ENCODE peak calls at places on chromosomes 12 and 14, in ten cellular contexts. A is H9, V is non-pigmented ciliary epithelial cell, T is endothelial cell, P is NCI-H524 treated with DMSO at 0.1 percent for 48 hours, F is IMR-90, I is head of caudate nucleus, U is NCI-H345, H is cardiac muscle cell, J is Right ventricle myocardium superior. C is an unnamed sample.

GRCh38 chr12:77575376-77575775 is 255.3 kb upstream of the NAV3 start:
- DNase-seq in I (no peak), P (no peak), T (no peak), A (no peak), V (no peak), J (no peak), U (no peak), H (no peak), F (no peak), C (no peak)

GRCh38 chr12:65306603-65307501 is 28.4 kb downstream of the MSRB3 start:
- DNase-seq in V (no peak), U (no peak), A (peak; percentile 37), P (peak; percentile 4), T (peak; percentile 33), H (peak; percentile 84), J (peak; percentile 73), F (peak; percentile 75), I (no peak), C (no peak)

GRCh38 chr12:23899434-23899833 is 50.0 kb downstream of the SOX5 start:
- DNase-seq in P (no peak), I (no peak), T (no peak), A (no peak), F (no peak), U (no peak), V (no peak), H (peak; percentile 12), J (no peak), C (no peak)

GRCh38 chr14:104240426-104241157 is 102.2 kb downstream of the KIF26A start:
- DNase-seq in I (no peak), J (no peak), P (no peak), T (no peak), F (no peak), A (peak; percentile 32), V (no peak), U (peak; percentile 82), H (no peak), C (no peak)

GRCh38 chr12:110330544-110330943 is 49.5 kb downstream of the ATP2A2 start:
- DNase-seq in T (no peak), V (no peak), P (no peak), J (no peak), A (no peak), F (peak; percentile 48), I (no peak), U (no peak), H (peak; percentile 73), C (no peak)

GRCh38 chr14:74563233-74563585 is 48.8 kb downstream of the LTBP2 start:
- DNase-seq in P (no peak), U (peak; percentile 28), V (no peak), I (no peak), A (no peak), J (no peak), F (peak; percentile 73), T (no peak), H (peak; percentile 50), C (no peak)

GRCh38 chr14:64294672-64295413 is 672 bp upstream of the ESR2 start:
- DNase-seq in H (peak; percentile 70), P (peak; percentile 76), F (peak; percentile 53), I (peak; percentile 73), A (peak; percentile 87), V (no peak), U (peak; percentile 66), J (peak; percentile 81), T (peak; percentile 85), C (peak; percentile 93)

GRCh38 chr14:86541969-86542368 is 1012.0 kb downstream of the FLRT2 start:
- DNase-seq in P (peak; percentile 62), F (no peak), A (no peak), U (no peak), H (peak; percentile 2), J (no peak), V (no peak), T (no peak), I (no peak), C (no peak)

GRCh38 chr14:61813101-61813596 is 50.9 kb downstream of the SNAPC1 start:
- DNase-seq in I (peak; percentile 22), V (no peak), H (no peak), F (no peak), U (peak; percentile 5), J (no peak), T (no peak), A (no peak), P (no peak), C (no peak)

GRCh38 chr12:10612954-10613333 is 465 bp downstream of the MAGOHB start:
- DNase-seq in F (no peak), A (no peak), P (no peak), T (no peak), J (no peak), V (no peak), H (peak; percentile 9), I (no peak), U (peak; percentile 34), C (no peak)

GRCh38 chr12:120470150-120470817 is 736 bp upstream of the SRSF9 start:
- DNase-seq in P (no peak), J (no peak), V (no peak), T (no peak), I (no peak), H (peak; percentile 30), U (peak; percentile 48), A (no peak), F (peak; percentile 19), C (no peak)

GRCh38 chr12:95966287-95966870 is 23.2 kb downstream of the AMDHD1 start:
- DNase-seq in U (no peak), A (no peak), P (no peak), V (no peak), I (no peak), T (no peak), H (no peak), J (no peak), F (no peak), C (no peak)

GRCh38 chr12:122227341-122227740 is 1.5 kb upstream of the DIABLO start:
- DNase-seq in F (no peak), V (no peak), J (no peak), I (no peak), P (no peak), T (no peak), H (no peak), A (no peak), U (no peak), C (no peak)

GRCh38 chr12:108337235-108338223 is 1.6 kb downstream of the CMKLR1 start:
- DNase-seq in T (peak; percentile 44), V (no peak), F (peak; percentile 8), U (no peak), H (peak; percentile 42), J (no peak), A (peak; percentile 74), I (no peak), P (no peak), C (no peak)

GRCh38 chr14:70692210-70692609 is 50.5 kb downstream of the TTC9 start:
- DNase-seq in A (no peak), T (no peak), H (no peak), F (no peak), V (no peak), J (peak; percentile 65), P (no peak), U (no peak), I (peak; percentile 9), C (no peak)

GRCh38 chr12:6627598-6627997 is 8.2 kb downstream of the LPAR5 start:
- DNase-seq in J (no peak), F (no peak), V (no peak), T (no peak), P (peak; percentile 22), A (no peak), I (peak; percentile 26), H (no peak), U (peak; percentile 27), C (no peak)

GRCh38 chr14:68794856-68795601 is 2.2 kb upstream of the ZFP36L1 start:
- DNase-seq in H (peak; percentile 91), U (no peak), V (peak; percentile 79), A (no peak), P (no peak), I (no peak), J (peak; percentile 54), F (peak; percentile 95), T (no peak), C (peak; percentile 72)

GRCh38 chr12:130079254-130079653 is 83.0 kb upstream of the FZD10 start:
- DNase-seq in P (no peak), A (no peak), T (no peak), H (no peak), U (no peak), J (no peak), F (no peak), I (no peak), V (no peak), C (no peak)

GRCh38 chr12:123319273-123319672 is 45.4 kb downstream of the SBNO1 start:
- DNase-seq in P (no peak), H (no peak), U (no peak), V (no peak), F (no peak), I (no peak), A (no peak), J (no peak), T (no peak), C (no peak)

GRCh38 chr12:18304609-18305008 is 43.3 kb downstream of the PIK3C2G start:
- DNase-seq in U (no peak), A (no peak), F (no peak), V (no peak), P (no peak), T (no peak), H (no peak), J (no peak), I (no peak), C (no peak)

GRCh38 chr12:123427036-123427769 is 9.3 kb downstream of the RILPL2 start:
- DNase-seq in A (no peak), J (no peak), F (no peak), T (no peak), P (no peak), I (no peak), U (no peak), H (no peak), V (no peak), C (no peak)

GRCh38 chr14:92693998-92694780 is 54.2 kb downstream of the LGMN start:
- DNase-seq in J (no peak), H (peak; percentile 29), F (no peak), U (peak; percentile 99), T (no peak), A (no peak), P (no peak), I (no peak), V (no peak), C (peak; percentile 51)

GRCh38 chr12:92297932-92298681 is 152.5 kb upstream of the BTG1 start:
- DNase-seq in U (no peak), H (peak; percentile 52), I (no peak), F (peak; percentile 80), V (peak; percentile 57), T (no peak), J (no peak), A (no peak), P (no peak), C (no peak)

GRCh38 chr12:92650228-92650822 is 52.5 kb upstream of the PLEKHG7 start:
- DNase-seq in P (no peak), F (no peak), V (no peak), I (no peak), U (no peak), A (no peak), T (no peak), H (no peak), J (no peak), C (no peak)

GRCh38 chr14:31194095-31194494 is 13.5 kb downstream of the HECTD1 start:
- DNase-seq in P (no peak), T (no peak), I (no peak), H (peak; percentile 38), F (peak; percentile 54), U (no peak), A (no peak), J (no peak), V (no peak), C (no peak)

GRCh38 chr12:125683748-125684381 is 618.6 kb downstream of the AACS start:
- DNase-seq in P (no peak), H (no peak), T (peak; percentile 86), V (no peak), F (no peak), A (peak; percentile 96), I (peak; percentile 82), U (peak; percentile 0), J (peak; percentile 37), C (peak; percentile 83)

GRCh38 chr12:114445401-114446323 is 39.7 kb upstream of the TBX5 start:
- DNase-seq in U (no peak), V (no peak), H (no peak), A (no peak), J (no peak), T (no peak), F (no peak), P (no peak), I (no peak), C (no peak)

GRCh38 chr12:43742106-43742505 is 16.5 kb downstream of the PUS7L start:
- DNase-seq in T (no peak), H (peak; percentile 80), J (no peak), A (no peak), V (peak; percentile 88), P (no peak), F (peak; percentile 94), U (no peak), I (no peak), C (no peak)